ENCODE peak calls at places on chromosomes 1 and 21, in four cellular contexts. F is heart right ventricle, X is GM04504, L is foreskin fibroblast. J is an unnamed sample.

GRCh38 chr1:36223373-36223995 is 759 bp upstream of the THRAP3 start:
- DNase-seq in F (no peak), X (peak), L (peak), J (peak)

GRCh38 chr21:45412909-45413581 is 8.1 kb downstream of the COL18A1 start:
- DNase-seq in F (no peak), X (no peak), L (no peak), J (no peak)

GRCh38 chr1:13889495-13889894 is 189.5 kb downstream of the PRDM2 start:
- DNase-seq in L (no peak), F (no peak), X (no peak), J (no peak)

GRCh38 chr1:13587256-13588030 is 3.8 kb downstream of the PDPN start:
- DNase-seq in L (no peak), X (no peak), F (no peak), J (no peak)

GRCh38 chr1:67308136-67308535 is 463 bp downstream of the IL12RB2 start:
- DNase-seq in L (no peak), X (no peak), F (no peak), J (no peak)

GRCh38 chr1:61079276-61079897 is 3.0 kb upstream of the NFIA start:
- DNase-seq in L (no peak), X (no peak), F (no peak), J (no peak)

GRCh38 chr1:183218981-183219621 is 33.0 kb downstream of the LAMC2 start:
- DNase-seq in L (peak), X (no peak), F (peak), J (no peak)

GRCh38 chr1:113859478-113860175 is 11.9 kb downstream of the PTPN22 start:
- DNase-seq in F (no peak), X (no peak), L (no peak), J (no peak)

GRCh38 chr1:221725683-221726330 is 16.1 kb downstream of the DUSP10 start:
- DNase-seq in L (peak), F (no peak), X (no peak), J (peak)

GRCh38 chr1:177122869-177123268 is 41.6 kb downstream of the ASTN1 start:
- DNase-seq in X (no peak), L (no peak), F (no peak), J (no peak)

GRCh38 chr1:177174921-177175634 is 4.3 kb downstream of the BRINP2 start:
- DNase-seq in L (peak), F (no peak), X (no peak), J (no peak)

GRCh38 chr1:232426801-232427200 is 203.1 kb downstream of the SIPA1L2 start:
- DNase-seq in L (no peak), F (no peak), X (no peak), J (no peak)

GRCh38 chr1:108962681-108963051 is 618 bp downstream of the CLCC1 start:
- DNase-seq in F (peak), X (no peak), L (no peak), J (no peak)

GRCh38 chr1:39762550-39763540 is 8.3 kb downstream of the OXCT2 start:
- DNase-seq in X (no peak), L (no peak), F (no peak), J (no peak)

GRCh38 chr1:167650266-167651160 is 20.5 kb downstream of the RCSD1 start:
- DNase-seq in X (no peak), F (no peak), L (no peak), J (no peak)

GRCh38 chr1:236407059-236407458 is 13.0 kb downstream of the EDARADD start:
- DNase-seq in F (no peak), L (no peak), X (no peak), J (no peak)

GRCh38 chr1:229879746-229880145 is 187.3 kb upstream of the GALNT2 start:
- DNase-seq in L (no peak), X (no peak), F (no peak), J (no peak)

GRCh38 chr1:94236630-94237290 is 624 bp downstream of the ARHGAP29 start:
- DNase-seq in F (peak), L (peak), X (peak), J (peak)

GRCh38 chr1:230642263-230642959 is at the start of gene COG2:
- DNase-seq in X (peak), L (peak), F (peak), J (peak)

GRCh38 chr1:50684185-50684584 is 260.9 kb upstream of the DMRTA2 start:
- DNase-seq in F (no peak), L (no peak), X (no peak), J (no peak)

GRCh38 chr1:230877139-230877923 is 9.0 kb upstream of the C1orf198 start:
- DNase-seq in F (no peak), X (peak), L (peak), J (peak)

GRCh38 chr1:224769987-224770693 is 154.0 kb downstream of the CNIH3 start:
- DNase-seq in L (peak), X (peak), F (no peak), J (peak)

GRCh38 chr1:219778110-219778509 is 150.2 kb downstream of the SLC30A10 start:
- DNase-seq in F (no peak), X (no peak), L (no peak), J (no peak)

J was measured in HFFc6.